ENCODE peak calls at places on chromosome 3, in four cellular contexts. G, Z, L and E are unnamed samples.

GRCh38 chr3:183698760-183699159 is 1.2 kb downstream of the YEATS2 start:
- DNase-seq in G (no peak), L (no peak), Z (peak; percentile 61), E (no peak)

GRCh38 chr3:18988619-18989229 is 159.6 kb upstream of the KCNH8 start:
- DNase-seq in G (no peak), Z (peak; percentile 54), L (no peak), E (peak; percentile 27)

GRCh38 chr3:9810357-9810726 is 280 bp downstream of the TTLL3 start:
- DNase-seq in Z (no peak), G (peak; percentile 66), L (peak; percentile 62), E (no peak)

GRCh38 chr3:42670051-42670576 is 15.2 kb upstream of the KLHL40 start:
- DNase-seq in G (no peak), L (no peak), Z (no peak), E (no peak)

GRCh38 chr3:172217877-172218276 is 178.5 kb downstream of the FNDC3B start:
- DNase-seq in L (no peak), Z (peak; percentile 33), G (no peak), E (no peak)

GRCh38 chr3:18425641-18426403 is 683 bp upstream of the SATB1 start:
- DNase-seq in Z (no peak), L (peak; percentile 57), G (peak; percentile 78), E (no peak)

GRCh38 chr3:9397911-9398714 is 698 bp downstream of the SETD5 start:
- DNase-seq in G (peak; percentile 65), Z (no peak), L (peak; percentile 34), E (peak; percentile 38)

GRCh38 chr3:29605845-29606244 is 325.0 kb downstream of the RBMS3 start:
- DNase-seq in G (no peak), L (no peak), Z (no peak), E (no peak)

GRCh38 chr3:178513539-178514410 is 22.5 kb upstream of the KCNMB2 start:
- DNase-seq in G (no peak), L (no peak), Z (no peak), E (no peak)

GRCh38 chr3:139433089-139433488 is 43.2 kb downstream of the RBP2 start:
- DNase-seq in L (no peak), G (no peak), Z (no peak), E (no peak)

GRCh38 chr3:45616158-45616557 is 21.6 kb downstream of the LIMD1 start:
- DNase-seq in L (no peak), G (no peak), Z (no peak), E (no peak)

GRCh38 chr3:20225769-20226168 is 39.8 kb upstream of the SGO1 start:
- DNase-seq in Z (peak; percentile 67), L (no peak), G (no peak), E (peak; percentile 26)

GRCh38 chr3:115999598-115999997 is 376.3 kb downstream of the GAP43 start:
- DNase-seq in Z (no peak), L (peak; percentile 29), G (no peak), E (no peak)
- H2AK5ac ChIP-seq in Z (no peak overlapping the region), L (no peak overlapping the region), G (no peak overlapping the region), E (no peak overlapping the region)

GRCh38 chr3:55686720-55687254 is 199.7 kb upstream of the WNT5A start:
- DNase-seq in Z (no peak), G (no peak), L (no peak), E (no peak)
- H3K9ac ChIP-seq in Z (no peak overlapping the region), G (no peak overlapping the region), L (no peak overlapping the region), E (no peak overlapping the region)

DNA sequence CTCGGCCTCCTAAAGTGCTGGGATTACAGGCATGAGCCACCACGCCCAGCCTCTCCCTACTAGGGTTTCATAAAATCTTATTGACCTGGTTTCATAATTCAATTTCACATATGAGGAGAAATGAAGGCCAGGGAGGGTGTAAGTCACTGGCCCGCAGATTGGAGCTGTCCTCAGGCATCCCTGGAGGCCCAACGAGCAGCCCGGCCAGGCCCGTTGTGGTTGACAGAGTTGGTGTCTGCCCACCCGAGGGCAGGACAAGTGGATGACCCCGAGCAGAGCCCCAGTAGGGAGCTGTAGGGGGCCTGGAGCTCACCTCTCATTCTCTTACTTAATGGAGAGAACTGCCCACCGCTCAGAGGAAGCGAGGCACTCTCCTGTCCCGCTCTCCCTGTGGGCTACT is 78.9 kb downstream of the CPN2 start:
- DNase-seq in Z (no peak), L (peak; percentile 17), G (no peak), E (no peak)
- H2BK12ac ChIP-seq in Z (peak overlapping the region; percentile 10), L (no peak overlapping the region), G (peak overlapping the region; percentile 17), E (peak overlapping the region; percentile 7)

GRCh38 chr3:100234364-100234763 is 26.4 kb upstream of the TBC1D23 start:
- DNase-seq in L (no peak), Z (no peak), G (peak; percentile 19), E (no peak)

GRCh38 chr3:100244264-100244663 is 16.5 kb upstream of the TBC1D23 start:
- DNase-seq in Z (no peak), L (no peak), G (no peak), E (no peak)

GRCh38 chr3:100238599-100238998 is 22.2 kb upstream of the TBC1D23 start:
- DNase-seq in G (no peak), L (no peak), Z (no peak), E (no peak)
- H2AK5ac ChIP-seq in G (no peak overlapping the region), L (no peak overlapping the region), Z (no peak overlapping the region), E (no peak overlapping the region)

DNA sequence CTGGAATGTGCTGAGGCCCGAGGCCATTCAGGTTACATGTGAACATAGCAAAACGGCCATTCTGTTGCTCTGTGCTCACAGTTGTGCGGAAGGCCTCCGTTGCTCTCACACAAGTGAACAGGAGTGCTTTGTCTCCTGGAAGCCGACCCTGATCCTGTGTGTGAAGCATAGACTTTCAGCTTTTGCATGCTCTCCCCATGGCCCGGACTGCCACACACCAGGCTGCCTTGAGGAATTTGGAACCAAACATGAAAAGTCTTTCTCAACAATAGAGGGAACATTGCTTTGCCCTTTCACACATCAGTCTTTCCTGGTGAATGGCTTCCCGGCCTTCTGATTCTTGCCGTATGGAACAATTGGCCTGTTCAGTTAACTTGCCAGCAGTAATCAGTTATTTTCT is 154.9 kb upstream of the LRIG1 start:
- DNase-seq in G (no peak), Z (no peak), L (no peak), E (peak; percentile 42)
- H3K9ac ChIP-seq in G (no peak overlapping the region), Z (no peak overlapping the region), L (no peak overlapping the region), E (no peak overlapping the region)

DNA sequence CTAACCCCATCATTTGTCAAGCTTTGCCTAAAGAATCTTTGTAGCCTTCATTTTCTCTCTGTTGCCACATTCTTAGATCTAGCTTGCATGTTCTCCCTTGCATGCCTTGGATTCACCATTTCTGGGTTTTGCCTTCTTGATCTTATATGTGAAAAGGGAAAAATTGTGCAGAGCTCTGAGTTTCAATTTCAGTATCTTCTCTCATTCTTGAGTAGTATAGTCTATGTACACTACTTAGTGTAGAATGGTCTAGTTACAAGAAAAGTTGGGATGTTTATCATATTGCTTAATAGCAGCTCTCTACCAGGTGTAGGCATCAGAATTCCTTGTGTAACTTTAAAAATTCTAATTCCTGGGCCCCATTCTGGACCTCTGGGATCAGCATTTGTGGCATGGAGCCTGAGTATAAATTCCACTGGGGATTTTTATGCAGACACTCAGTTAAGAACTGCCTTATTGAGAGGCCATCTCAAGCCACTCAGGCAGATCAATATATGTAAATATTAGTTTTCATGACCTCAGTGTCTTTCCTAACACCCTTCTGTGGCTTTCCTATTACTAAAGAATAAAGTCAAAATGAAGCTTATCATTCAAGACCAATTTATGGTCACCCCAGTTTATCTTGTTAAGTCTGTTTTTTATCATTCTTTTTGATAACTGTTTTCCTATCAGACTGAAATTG is 23.4 kb downstream of the GTF2E1 start:
- DNase-seq in Z (no peak), L (no peak), G (no peak), E (no peak)
- H2BK12ac ChIP-seq in Z (no peak overlapping the region), L (no peak overlapping the region), G (no peak overlapping the region), E (no peak overlapping the region)

DNA sequence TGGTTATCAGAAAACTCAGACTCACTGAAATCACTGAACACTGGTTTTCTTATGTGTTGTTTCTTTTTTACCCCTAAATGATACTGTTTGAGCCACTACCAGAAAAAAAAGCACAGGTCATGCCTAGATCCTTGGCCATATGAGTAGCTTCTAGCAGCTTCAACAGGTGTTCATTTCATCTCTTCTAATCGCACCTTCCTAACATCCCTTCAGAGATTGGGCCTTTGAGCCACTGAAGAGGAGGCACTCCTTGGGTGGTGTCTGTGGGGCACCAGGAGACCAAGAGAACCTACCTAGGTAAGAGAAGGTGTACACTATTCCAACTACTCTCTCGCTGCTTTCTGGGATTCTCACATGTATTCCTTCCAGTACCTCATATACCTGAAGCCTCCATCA is 2.5 kb downstream of the HEG1 start:
- DNase-seq in L (no peak), G (no peak), Z (no peak), E (no peak)
- H2AK5ac ChIP-seq in L (no peak overlapping the region), G (no peak overlapping the region), Z (no peak overlapping the region), E (no peak overlapping the region)